ENCODE peak calls at places on chromosome 13, in seven cellular contexts. R, P, I, S, D, W and F are unnamed samples.

GRCh38 chr13:31749929-31750328 is 10.6 kb downstream of the RXFP2 start:
- DNase-seq in D (no peak), W (no peak), I (no peak), S (no peak), P (no peak), R (no peak), F (no peak)

GRCh38 chr13:100389617-100390016 is 199.0 kb downstream of the GGACT start:
- DNase-seq in P (no peak), I (no peak), R (no peak), S (no peak), D (no peak), W (no peak), F (no peak)

GRCh38 chr13:29511980-29512379 is 83.5 kb downstream of the SLC7A1 start:
- DNase-seq in R (no peak), P (no peak), W (no peak), D (no peak), S (no peak), I (no peak), F (no peak)

GRCh38 chr13:107642841-107643240 is 572.5 kb downstream of the LIG4 start:
- DNase-seq in I (no peak), D (no peak), S (no peak), W (peak), P (peak), R (no peak), F (no peak)

GRCh38 chr13:102698649-102698980 is 3.8 kb upstream of the METTL21C start:
- DNase-seq in D (no peak), I (no peak), S (no peak), R (no peak), W (no peak), P (no peak), F (no peak)

GRCh38 chr13:33328691-33329090 is 43.1 kb upstream of the STARD13 start:
- DNase-seq in W (peak), S (no peak), I (no peak), R (no peak), P (no peak), D (no peak), F (no peak)

GRCh38 chr13:111046590-111047141 is 68.4 kb upstream of the ARHGEF7 start:
- DNase-seq in D (no peak), I (no peak), S (no peak), W (no peak), P (no peak), R (no peak), F (no peak)

GRCh38 chr13:24276310-24276709 is 33.1 kb upstream of the C1QTNF9 start:
- DNase-seq in I (no peak), S (no peak), W (no peak), P (no peak), R (no peak), D (no peak), F (no peak)

GRCh38 chr13:47426126-47426849 is 529.4 kb upstream of the HTR2A start:
- DNase-seq in D (peak), S (peak), W (no peak), P (peak), I (no peak), R (no peak), F (no peak)

GRCh38 chr13:112981361-112981905 is 12.4 kb downstream of the MCF2L start:
- DNase-seq in S (no peak), D (no peak), R (no peak), P (no peak), W (no peak), I (no peak), F (no peak)

GRCh38 chr13:20363604-20364003 is 131.5 kb upstream of the GJB6 start:
- DNase-seq in W (no peak), I (no peak), D (no peak), P (no peak), R (no peak), S (no peak), F (no peak)

GRCh38 chr13:36526897-36527296 is 94.6 kb downstream of the CCNA1 start:
- DNase-seq in I (no peak), D (no peak), R (no peak), W (no peak), P (no peak), S (no peak), F (no peak)

GRCh38 chr13:42873081-42873480 is 91.7 kb downstream of the FAM216B start:
- DNase-seq in D (no peak), S (no peak), I (no peak), P (no peak), R (no peak), W (no peak), F (no peak)

GRCh38 chr13:39148513-39148961 is 110.3 kb downstream of the NHLRC3 start:
- DNase-seq in S (no peak), R (no peak), P (no peak), D (no peak), W (peak), I (no peak), F (no peak)

GRCh38 chr13:51729853-51730553 is 74.0 kb downstream of the DHRS12 start:
- DNase-seq in D (no peak), P (no peak), I (no peak), R (no peak), W (no peak), S (no peak), F (no peak)

GRCh38 chr13:107271226-107271625 is 703.3 kb upstream of the ARGLU1 start:
- DNase-seq in S (no peak), P (peak), W (peak), D (no peak), I (no peak), R (no peak), F (peak)

GRCh38 chr13:100517135-100517534 is 71.5 kb downstream of the GGACT start:
- DNase-seq in P (no peak), W (no peak), D (no peak), R (no peak), S (no peak), I (no peak), F (no peak)

GRCh38 chr13:40987606-40988280 is 31.4 kb downstream of the ELF1 start:
- DNase-seq in W (no peak), S (no peak), I (no peak), P (no peak), R (no peak), D (no peak), F (no peak)

GRCh38 chr13:110303644-110304043 is 3.3 kb downstream of the COL4A1 start:
- DNase-seq in P (no peak), I (no peak), R (no peak), W (no peak), D (no peak), S (no peak), F (no peak)

GRCh38 chr13:75399168-75399878 is 82.6 kb downstream of the TBC1D4 start:
- DNase-seq in P (no peak), R (no peak), S (no peak), D (no peak), W (no peak), I (no peak), F (no peak)

GRCh38 chr13:98158172-98158907 is 15.4 kb downstream of the FARP1 start:
- DNase-seq in I (no peak), R (no peak), P (no peak), S (no peak), W (no peak), D (no peak), F (no peak)

GRCh38 chr13:48038763-48039162 is 1.2 kb downstream of the NUDT15 start:
- DNase-seq in P (no peak), D (no peak), S (no peak), I (no peak), W (no peak), R (no peak), F (no peak)

GRCh38 chr13:102440259-102440936 is 38.5 kb upstream of the FGF14 start:
- DNase-seq in D (no peak), R (no peak), I (no peak), P (no peak), S (no peak), W (no peak), F (no peak)

GRCh38 chr13:106003651-106004050 is 531.8 kb downstream of the EFNB2 start:
- DNase-seq in R (no peak), W (peak), S (no peak), D (no peak), I (no peak), P (no peak), F (no peak)

GRCh38 chr13:74573654-74574053 is 439.4 kb upstream of the KLF12 start:
- DNase-seq in I (peak), S (no peak), P (no peak), D (no peak), R (no peak), W (no peak), F (no peak)

GRCh38 chr13:44692173-44692713 is 116.1 kb upstream of the TSC22D1 start:
- DNase-seq in D (no peak), I (no peak), S (no peak), W (no peak), P (no peak), R (no peak), F (no peak)